ENCODE peak calls at places on chromosome 1, in ten cellular contexts. F is H4; Y is NCI-H748 treated with DMSO at 0.1 percent for 48 hours; J is stimulated activated naive CD8-positive, alpha-beta T cell treated with anti-CD3 and anti-CD28 coated beads, Interleukin-15, Interleukin-2, amounts not matched to agents 100 U/mL and 50 U/mL, for 24 hours; S is mucosa of gallbladder; E is EH; G is ELF-1; L is HT1080; C is NCI-H345; N is tibial artery. X is an unnamed sample.

GRCh38 chr1:24127134-24127800 is 15.3 kb upstream of the MYOM3 start:
- DNase-seq in F (no peak), Y (no peak), J (no peak), S (no peak), E (no peak), G (no peak), L (no peak), C (no peak), N (no peak), X (no peak)

GRCh38 chr1:243638186-243638585 is 211.9 kb downstream of the AKT3 start:
- DNase-seq in F (no peak), Y (no peak), J (no peak), S (no peak), E (no peak), G (no peak), L (no peak), C (no peak), N (no peak), X (no peak)

GRCh38 chr1:18284750-18285532 is 177.3 kb downstream of the IGSF21 start:
- DNase-seq in F (no peak), Y (no peak), J (no peak), S (no peak), E (no peak), G (peak; percentile 55), L (no peak), C (no peak), N (no peak), X (no peak)

GRCh38 chr1:115475901-115476300 is 137.9 kb upstream of the NGF start:
- DNase-seq in F (no peak), Y (no peak), J (no peak), S (no peak), E (no peak), G (no peak), L (no peak), C (no peak), N (no peak), X (no peak)

GRCh38 chr1:1040004-1040991 is 20.4 kb downstream of the AGRN start:
- DNase-seq in F (no peak), Y (peak; percentile 16), J (peak; percentile 79), S (peak; percentile 72), E (peak; percentile 92), G (peak; percentile 84), L (no peak), C (peak; percentile 79), N (peak; percentile 82), X (peak; percentile 87)

GRCh38 chr1:167482184-167482583 is 36.1 kb downstream of the CD247 start:
- DNase-seq in F (no peak), Y (no peak), J (peak; percentile 46), S (no peak), E (no peak), G (no peak), L (no peak), C (no peak), N (no peak), X (no peak)

GRCh38 chr1:167713330-167714081 is 8.3 kb upstream of the MPZL1 start:
- DNase-seq in F (no peak), Y (no peak), J (peak; percentile 36), S (no peak), E (peak; percentile 24), G (peak; percentile 66), L (no peak), C (no peak), N (peak; percentile 70), X (no peak)

GRCh38 chr1:156413310-156414246 is 44.6 kb downstream of the RHBG start:
- DNase-seq in F (no peak), Y (no peak), J (no peak), S (no peak), E (no peak), G (no peak), L (no peak), C (no peak), N (no peak), X (no peak)

GRCh38 chr1:2132222-2133038 is 62.1 kb downstream of the FAAP20 start:
- DNase-seq in F (no peak), Y (peak; percentile 22), J (peak; percentile 43), S (no peak), E (peak; percentile 76), G (peak; percentile 84), L (peak; percentile 58), C (no peak), N (peak; percentile 73), X (peak; percentile 91)

GRCh38 chr1:150577557-150578277 is 1.7 kb downstream of the MCL1 start:
- DNase-seq in F (no peak), Y (peak; percentile 21), J (no peak), S (no peak), E (peak; percentile 65), G (no peak), L (peak; percentile 48), C (no peak), N (no peak), X (no peak)

GRCh38 chr1:150764617-150765090 is 924 bp downstream of the CTSS start:
- DNase-seq in F (peak; percentile 43), Y (no peak), J (no peak), S (no peak), E (peak; percentile 77), G (no peak), L (peak; percentile 34), C (no peak), N (no peak), X (peak; percentile 31)

GRCh38 chr1:227886503-227886961 is 61.2 kb downstream of the WNT9A start:
- DNase-seq in F (no peak), Y (no peak), J (no peak), S (no peak), E (no peak), G (no peak), L (no peak), C (no peak), N (peak; percentile 54), X (peak; percentile 4)

X was measured in hepatic stellate cell.